ENCODE peak calls at places on chromosome 3, in six cellular contexts. H is HepG2, R is SK-N-SH, C is K562, P is H1, V is GM12878. L is an unnamed sample.
A peak's percentile ranks its signal among the peaks of the same experiment; 100 is the strongest.

GRCh38 chr3:128011140-128011539 is 41.1 kb upstream of the SEC61A1 start:
- DNase-seq in C (peak; percentile 63), H (peak; percentile 29), R (peak; percentile 51), V (no peak), P (peak; percentile 84), L (no peak)

GRCh38 chr3:193852901-193853300 is 259.9 kb downstream of the OPA1 start:
- DNase-seq in R (no peak), C (no peak), V (no peak), P (no peak), H (no peak), L (no peak)

GRCh38 chr3:170205302-170205701 is 16.9 kb upstream of the PRKCI start:
- DNase-seq in H (no peak), C (no peak), P (no peak), V (peak; percentile 24), R (no peak), L (no peak)

GRCh38 chr3:153069598-153069997 is 92.4 kb upstream of the RAP2B start:
- DNase-seq in R (no peak), V (no peak), P (no peak), C (no peak), H (no peak), L (no peak)

GRCh38 chr3:18559323-18559972 is 134.3 kb upstream of the SATB1 start:
- DNase-seq in P (peak; percentile 52), C (peak; percentile 9), H (peak; percentile 9), V (no peak), R (peak; percentile 16), L (no peak)

GRCh38 chr3:106913111-106913698 is 464.0 kb upstream of the CCDC54 start:
- DNase-seq in H (no peak), R (no peak), V (no peak), C (no peak), P (peak; percentile 72), L (no peak)

GRCh38 chr3:169846458-169847193 is 23.1 kb downstream of the LRRC31 start:
- DNase-seq in R (no peak), H (no peak), C (no peak), V (peak; percentile 46), P (peak; percentile 34), L (no peak)

GRCh38 chr3:171561601-171562323 is 101.6 kb upstream of the TNIK start:
- DNase-seq in V (peak; percentile 36), C (no peak), R (no peak), P (no peak), H (no peak), L (no peak)

GRCh38 chr3:128133273-128133883 is 9.8 kb upstream of the RUVBL1 start:
- DNase-seq in C (peak; percentile 56), V (no peak), P (peak; percentile 72), R (peak; percentile 44), H (peak; percentile 47), L (no peak)

GRCh38 chr3:111895079-111895478 is 36.0 kb downstream of the PHLDB2 start:
- DNase-seq in V (no peak), C (peak; percentile 4), H (peak; percentile 16), R (peak; percentile 21), P (no peak), L (no peak)

GRCh38 chr3:166837535-166837934 is 542.6 kb downstream of the ZBBX start:
- DNase-seq in P (no peak), H (peak; percentile 32), C (peak; percentile 3), V (no peak), R (peak; percentile 24), L (no peak)

GRCh38 chr3:65729973-65730372 is 308.7 kb downstream of the MAGI1 start:
- DNase-seq in R (no peak), H (no peak), P (no peak), C (no peak), V (no peak), L (no peak)

GRCh38 chr3:64783200-64783599 is 95.4 kb upstream of the ADAMTS9 start:
- DNase-seq in P (no peak), V (no peak), H (no peak), C (no peak), R (no peak), L (no peak)

GRCh38 chr3:105351821-105352220 is 14.9 kb upstream of the ALCAM start:
- DNase-seq in V (no peak), R (no peak), H (no peak), C (no peak), P (no peak), L (no peak)

GRCh38 chr3:108602249-108602934 is 12.9 kb downstream of the DZIP3 start:
- DNase-seq in H (no peak), C (no peak), P (no peak), R (no peak), V (no peak), L (no peak)

GRCh38 chr3:123658118-123658859 is 73.4 kb upstream of the HACD2 start:
- DNase-seq in V (no peak), C (no peak), P (no peak), H (no peak), R (no peak), L (no peak)

DNA sequence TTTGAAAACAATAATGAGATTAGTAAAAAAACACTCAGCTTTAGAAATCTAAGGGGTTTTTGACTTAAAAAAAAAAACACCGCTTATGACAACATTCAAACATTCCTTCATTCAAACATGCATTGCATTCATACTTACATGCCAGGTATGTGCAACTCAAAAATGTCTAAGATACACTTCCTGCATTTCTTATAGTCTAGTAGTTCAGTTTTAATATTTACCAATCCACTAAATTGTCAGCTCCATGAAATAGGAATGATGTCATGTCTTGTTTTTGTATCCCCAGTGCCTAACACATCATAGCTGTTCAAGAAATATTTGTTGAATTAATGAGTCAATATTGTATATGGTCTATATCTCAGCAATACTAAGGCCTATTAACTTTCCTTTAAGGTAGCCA is 51.7 kb downstream of the EIF4E3 start:
- DNase-seq in R (no peak), P (no peak), V (no peak), C (no peak), H (no peak), L (no peak)
- TF ChIP-seq GABPA in R (no peak), P (no peak), V (no peak), C (no peak), H (no peak), L (no peak)

DNA sequence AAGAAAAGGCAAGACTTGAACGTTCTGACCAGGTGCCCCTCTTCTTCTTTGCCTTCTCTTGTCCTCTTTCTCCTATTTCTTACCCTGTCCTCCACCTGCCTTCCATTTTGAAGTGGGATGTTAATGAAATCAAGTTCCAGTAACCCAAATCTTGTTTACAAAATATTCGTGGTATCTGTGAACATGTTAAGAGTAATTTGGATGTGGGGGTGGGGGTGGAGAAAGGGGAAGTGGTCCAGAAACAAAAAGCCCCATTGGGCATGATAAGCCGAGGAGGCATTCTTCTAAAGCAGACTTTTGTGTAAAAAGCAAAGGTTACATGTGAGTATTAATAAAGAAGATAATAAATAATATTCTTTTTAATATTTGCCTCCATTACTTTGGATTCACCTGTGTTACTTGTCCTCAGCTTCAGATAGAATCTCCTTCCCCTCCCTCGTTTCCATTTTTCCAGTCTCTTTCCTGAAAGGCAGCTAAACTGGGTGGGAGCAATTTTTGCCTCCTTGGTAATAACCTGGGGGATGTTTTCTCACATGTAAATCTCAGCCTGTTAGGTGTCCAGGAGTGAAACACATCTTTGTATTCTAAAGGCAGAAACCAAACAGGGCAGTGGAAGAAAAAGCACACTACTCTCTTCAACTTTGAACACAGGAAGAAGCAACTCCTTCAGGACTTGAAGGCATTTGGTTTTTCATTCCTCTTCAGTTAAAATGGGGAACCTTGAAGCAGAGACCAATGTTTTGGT is 3.2 kb downstream of the CHST2 start:
- DNase-seq in P (no peak), R (no peak), C (peak; percentile 42), H (no peak), V (no peak), L (no peak)
- H3K4me3 ChIP-seq in P (no peak overlapping the region), R (no peak overlapping the region), C (peak overlapping the region; percentile 17), H (no peak overlapping the region), V (peak overlapping the region; percentile 94), L (no peak overlapping the region)

GRCh38 chr3:114293846-114294245 is at the start of gene TIGIT:
- DNase-seq in V (no peak), P (no peak), H (no peak), R (no peak), C (no peak), L (no peak)

GRCh38 chr3:114299925-114300624 is 6.2 kb downstream of the TIGIT start:
- DNase-seq in H (no peak), P (no peak), C (no peak), V (no peak), R (no peak), L (no peak)

GRCh38 chr3:114294940-114295480 is 1.2 kb downstream of the TIGIT start:
- DNase-seq in R (no peak), V (no peak), P (no peak), H (no peak), C (no peak), L (no peak)

GRCh38 chr3:114299421-114299820 is 5.6 kb downstream of the TIGIT start:
- DNase-seq in R (peak; percentile 57), C (peak; percentile 6), V (no peak), P (no peak), H (peak; percentile 40), L (peak; percentile 26)
- TF ChIP-seq GABPA in R (no peak), C (no peak), V (no peak), P (no peak), H (no peak), L (no peak)

GRCh38 chr3:535566-536416 is 339.2 kb downstream of the CHL1 start:
- DNase-seq in R (peak; percentile 70), C (peak; percentile 6), H (no peak), P (peak; percentile 69), V (no peak), L (no peak)
- H3K4me3 ChIP-seq in R (peak overlapping the region; percentile 57), C (no peak overlapping the region), H (no peak overlapping the region), P (peak overlapping the region; percentile 23), V (no peak overlapping the region), L (no peak overlapping the region)

DNA sequence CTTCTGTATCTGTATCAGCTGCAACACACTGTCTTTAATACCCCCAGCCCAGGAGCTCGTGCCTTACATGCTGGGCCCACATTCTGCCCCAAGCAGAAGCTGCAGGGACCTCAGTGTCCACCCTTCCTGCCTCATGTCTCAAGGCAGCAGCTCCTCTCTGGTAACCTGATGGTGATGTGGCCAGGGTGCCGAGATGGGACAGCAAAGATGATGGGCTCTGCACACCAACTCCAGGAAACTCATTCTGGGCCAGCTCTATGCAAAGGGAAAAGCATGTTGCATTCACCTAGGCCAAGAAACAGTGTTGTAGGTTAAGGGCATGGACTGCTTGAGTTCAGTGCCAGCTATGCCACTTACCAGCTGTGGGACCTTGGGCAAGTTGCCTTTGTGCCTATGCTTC is 79.5 kb upstream of the PRR23C start:
- DNase-seq in R (no peak), C (no peak), H (no peak), V (no peak), P (peak; percentile 32), L (no peak)
- TF ChIP-seq GABPA in R (no peak), C (no peak), H (no peak), V (no peak), P (no peak), L (no peak)

GRCh38 chr3:150346956-150347863 is 60.9 kb upstream of the TSC22D2 start:
- DNase-seq in R (no peak), H (no peak), P (no peak), V (no peak), C (no peak), L (no peak)
- H3K4me3 ChIP-seq in R (no peak overlapping the region), H (no peak overlapping the region), P (no peak overlapping the region), V (no peak overlapping the region), C (no peak overlapping the region), L (no peak overlapping the region)

GRCh38 chr3:14246414-14246813 is 67.8 kb downstream of the LSM3 start:
- DNase-seq in C (no peak), P (no peak), V (no peak), H (peak; percentile 17), R (no peak), L (no peak)
- TF ChIP-seq GABPA in C (no peak), P (no peak), V (no peak), H (no peak), R (no peak), L (no peak)

L was measured in HL-60.